ENCODE peak calls at places on chromosomes 11 and 22, in six cellular contexts. R, V, U, X, G and M are unnamed samples.

GRCh38 chr11:79244175-79244804 is 196.5 kb downstream of the TENM4 start:
- DNase-seq in R (no peak), V (no peak), U (no peak), X (no peak), G (no peak), M (no peak)

GRCh38 chr11:62353841-62354240 is 16.6 kb downstream of the ASRGL1 start:
- DNase-seq in R (no peak), V (no peak), U (no peak), X (no peak), G (no peak), M (no peak)

GRCh38 chr11:44519989-44520737 is 45.3 kb upstream of the CD82 start:
- DNase-seq in R (peak; percentile 57), V (no peak), U (no peak), X (peak; percentile 28), G (no peak), M (no peak)

GRCh38 chr11:109808569-109808968 is 284.6 kb upstream of the ZC3H12C start:
- DNase-seq in R (no peak), V (no peak), U (no peak), X (no peak), G (no peak), M (no peak)

GRCh38 chr22:38935023-38935422 is 22.4 kb upstream of the APOBEC3A start:
- DNase-seq in R (peak; percentile 88), V (peak; percentile 99), U (peak; percentile 89), X (no peak), G (peak; percentile 99), M (no peak)

GRCh38 chr11:35553831-35554230 is 28.4 kb upstream of the PAMR1 start:
- DNase-seq in R (no peak), V (no peak), U (no peak), X (no peak), G (no peak), M (no peak)

GRCh38 chr11:116357769-116358544 is 414.8 kb downstream of the BUD13 start:
- DNase-seq in R (no peak), V (peak; percentile 37), U (no peak), X (no peak), G (peak; percentile 73), M (no peak)

GRCh38 chr11:87127131-87127530 is 89.4 kb downstream of the TMEM135 start:
- DNase-seq in R (no peak), V (no peak), U (no peak), X (no peak), G (no peak), M (no peak)

GRCh38 chr11:43222215-43222614 is 89.6 kb upstream of the API5 start:
- DNase-seq in R (no peak), V (no peak), U (no peak), X (no peak), G (no peak), M (no peak)

GRCh38 chr11:44680982-44681597 is 45.7 kb upstream of the TSPAN18 start:
- DNase-seq in R (no peak), V (no peak), U (peak; percentile 68), X (no peak), G (no peak), M (peak; percentile 20)

GRCh38 chr11:116813781-116814471 is 9.2 kb downstream of the APOA4 start:
- DNase-seq in R (no peak), V (no peak), U (no peak), X (no peak), G (peak; percentile 78), M (no peak)

GRCh38 chr22:44099696-44100095 is 75.6 kb downstream of the PARVB start:
- DNase-seq in R (no peak), V (no peak), U (no peak), X (no peak), G (no peak), M (no peak)

GRCh38 chr22:36184433-36185035 is 17.1 kb downstream of the APOL4 start:
- DNase-seq in R (no peak), V (no peak), U (no peak), X (no peak), G (no peak), M (no peak)

GRCh38 chr11:96006016-96006415 is 82.1 kb upstream of the MTMR2 start:
- DNase-seq in R (no peak), V (no peak), U (no peak), X (no peak), G (no peak), M (no peak)

GRCh38 chr11:66680966-66681645 is 3.4 kb upstream of the RBM4B start:
- DNase-seq in R (no peak), V (no peak), U (no peak), X (no peak), G (no peak), M (no peak)

GRCh38 chr11:104164028-104164520 is at the start of gene PDGFD:
- DNase-seq in R (peak; percentile 44), V (peak; percentile 22), U (peak; percentile 80), X (peak; percentile 21), G (peak; percentile 57), M (no peak)

GRCh38 chr11:127564803-127565202 is 564.2 kb upstream of the KIRREL3 start:
- DNase-seq in R (no peak), V (no peak), U (no peak), X (no peak), G (no peak), M (no peak)

GRCh38 chr11:79314906-79315689 is 125.7 kb downstream of the TENM4 start:
- DNase-seq in R (no peak), V (no peak), U (no peak), X (no peak), G (no peak), M (no peak)

GRCh38 chr11:99268895-99269294 is 248.1 kb downstream of the CNTN5 start:
- DNase-seq in R (no peak), V (no peak), U (no peak), X (no peak), G (no peak), M (no peak)

GRCh38 chr11:114650661-114651060 is 27.7 kb upstream of the NXPE2 start:
- DNase-seq in R (no peak), V (peak; percentile 58), U (no peak), X (no peak), G (no peak), M (no peak)

GRCh38 chr11:113473983-113474361 is 1.2 kb downstream of the DRD2 start:
- DNase-seq in R (no peak), V (no peak), U (no peak), X (no peak), G (no peak), M (no peak)
- H3K27me3 ChIP-seq in R (peaks cover 90% of the 10 kb centered on the region), V (peaks cover 67% of the 10 kb centered on the region), U (peaks cover 75% of the 10 kb centered on the region), X (peaks cover 2% of the 10 kb centered on the region), G (no peaks in the 10 kb centered on the region), M (peaks cover 65% of the 10 kb centered on the region)

GRCh38 chr11:257766-258493 is 20.3 kb upstream of the NLRP6 start:
- DNase-seq in R (no peak), V (no peak), U (no peak), X (no peak), G (no peak), M (no peak)
- TF ChIP-seq CTCF in R (no peak), V (no peak), U (no peak), X (no peak), G (peak; percentile 42), M (no peak)

DNA sequence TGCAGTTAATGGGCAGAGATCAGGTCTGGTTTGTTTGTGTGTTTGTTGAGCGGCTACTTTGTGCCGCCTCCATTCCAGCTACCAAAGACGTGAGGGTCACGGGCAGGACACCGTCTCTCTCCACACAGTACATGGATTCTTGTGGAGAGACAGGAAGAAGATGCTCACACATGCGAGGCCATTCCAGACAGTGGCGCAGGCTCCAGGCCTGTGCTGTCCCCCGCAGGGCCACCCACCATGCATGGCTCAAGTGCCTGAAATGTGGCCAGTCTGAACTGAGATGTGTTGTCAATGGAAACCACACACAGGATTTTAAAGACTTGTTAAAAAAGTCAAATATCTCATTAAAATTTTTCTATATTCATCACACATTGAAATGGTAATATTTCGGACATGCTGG is 848.3 kb downstream of the TBC1D22A start:
- DNase-seq in R (no peak), V (no peak), U (no peak), X (no peak), G (no peak), M (no peak)
- H3K27ac ChIP-seq in R (no peak overlapping the region), V (no peak overlapping the region), U (no peak overlapping the region), X (no peak overlapping the region), G (no peak overlapping the region), M (no peak overlapping the region)

DNA sequence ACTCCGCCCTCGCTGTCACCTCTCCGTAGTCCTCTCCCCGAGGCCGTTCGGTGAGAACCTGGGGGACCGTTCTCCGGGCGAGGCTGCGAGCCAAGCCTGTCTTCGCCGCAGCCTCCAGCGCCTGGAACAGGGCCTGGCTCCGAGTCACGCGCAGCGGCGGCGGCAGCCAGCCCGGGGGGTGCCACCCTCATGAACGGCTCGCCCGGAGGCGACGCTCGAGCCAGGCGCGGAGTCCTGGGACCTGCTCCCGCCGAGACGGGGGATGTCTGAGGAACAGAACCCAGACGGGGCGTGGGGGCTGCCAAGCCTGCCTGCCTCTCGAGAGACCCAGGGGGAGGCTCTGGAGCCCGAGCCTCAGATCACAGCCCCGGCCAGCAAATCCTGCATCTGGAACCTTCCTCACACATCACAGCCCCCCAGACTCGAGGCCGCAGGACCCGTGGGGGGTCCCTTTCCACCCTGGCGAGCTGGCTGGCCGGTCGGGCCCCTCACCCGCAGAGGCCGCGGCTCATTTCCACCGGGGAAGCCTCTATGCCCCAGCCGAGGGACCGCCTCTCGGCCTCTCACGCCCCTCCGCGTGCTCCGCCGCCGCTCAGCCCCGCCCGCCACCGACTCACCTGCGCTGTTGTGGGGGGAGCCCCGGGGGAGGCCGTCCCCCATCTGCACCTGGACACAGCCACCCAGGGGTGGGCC is 4.1 kb downstream of the SHISA8 start:
- DNase-seq in R (no peak), V (no peak), U (no peak), X (peak; percentile 25), G (no peak), M (no peak)
- H3K27me3 ChIP-seq in R (peaks cover 71% of the 10 kb centered on the region), V (peaks cover 69% of the 10 kb centered on the region), U (peaks cover 66% of the 10 kb centered on the region), X (peaks cover 6% of the 10 kb centered on the region), G (no peaks in the 10 kb centered on the region), M (peaks cover 41% of the 10 kb centered on the region)

GRCh38 chr11:131038597-131038996 is 122.3 kb upstream of the SNX19 start:
- DNase-seq in R (no peak), V (no peak), U (no peak), X (no peak), G (no peak), M (no peak)
- TF ChIP-seq CTCF in R (no peak), V (no peak), U (no peak), X (no peak), G (no peak), M (no peak)

GRCh38 chr22:29605236-29605850 is 1.9 kb downstream of the NF2 start:
- DNase-seq in R (no peak), V (no peak), U (peak; percentile 47), X (no peak), G (no peak), M (peak; percentile 3)
- H3K27ac ChIP-seq in R (no peak overlapping the region), V (no peak overlapping the region), U (no peak overlapping the region), X (peak overlapping the region; percentile 16), G (no peak overlapping the region), M (no peak overlapping the region)